ENCODE peak calls at places on chromosomes 3 and 15, in five cellular contexts. R, P, T, F and Q are unnamed samples.

GRCh38 chr3:160919942-160920341 is 163.9 kb downstream of the PPM1L start:
- DNase-seq in R (no peak), P (no peak), T (no peak), F (no peak), Q (no peak)

GRCh38 chr15:53978248-53978906 is at the start of gene UNC13C:
- DNase-seq in R (peak; percentile 64), P (no peak), T (peak; percentile 46), F (peak; percentile 23), Q (no peak)

GRCh38 chr3:61562042-61562809 is 855 bp downstream of the PTPRG start:
- DNase-seq in R (no peak), P (no peak), T (no peak), F (peak; percentile 28), Q (no peak)

GRCh38 chr3:94303897-94304296 is 241.0 kb downstream of the NSUN3 start:
- DNase-seq in R (peak; percentile 7), P (no peak), T (no peak), F (no peak), Q (no peak)

GRCh38 chr3:194777729-194778128 is 92.0 kb downstream of the FAM43A start:
- DNase-seq in R (no peak), P (no peak), T (no peak), F (no peak), Q (no peak)

GRCh38 chr3:32176989-32177701 is 61.3 kb upstream of the CMTM8 start:
- DNase-seq in R (no peak), P (peak; percentile 43), T (no peak), F (no peak), Q (peak; percentile 37)

GRCh38 chr15:56918907-56919707 is 663 bp downstream of the TCF12 start:
- DNase-seq in R (peak; percentile 27), P (peak; percentile 43), T (peak; percentile 73), F (peak; percentile 71), Q (peak; percentile 68)

GRCh38 chr3:13308406-13308805 is 111.7 kb downstream of the NUP210 start:
- DNase-seq in R (peak; percentile 42), P (peak; percentile 7), T (peak; percentile 44), F (no peak), Q (peak; percentile 16)

GRCh38 chr3:59558906-59559720 is 509.3 kb upstream of the CFAP20DC start:
- DNase-seq in R (no peak), P (no peak), T (no peak), F (no peak), Q (no peak)